ENCODE peak calls at places on chromosomes 12 and 14, in eight cellular contexts. M is sigmoid colon, J is GM12892, Z is H1, G is HCT116, L is stomach, U is prostate gland, H is breast epithelium. X is an unnamed sample.

GRCh38 chr12:26245175-26245942 is 50.0 kb downstream of the SSPN start:
- DNase-seq in M (no peak), J (no peak), Z (no peak), G (no peak), L (no peak), U (no peak), H (no peak), X (no peak)

GRCh38 chr14:38790916-38791315 is 312.1 kb downstream of the SEC23A start:
- DNase-seq in M (no peak), J (no peak), Z (no peak), G (no peak), L (no peak), U (no peak), H (no peak), X (no peak)

GRCh38 chr12:12983420-12984035 is 16.5 kb downstream of the HEBP1 start:
- DNase-seq in M (no peak), J (no peak), Z (no peak), G (peak), L (no peak), U (no peak), H (no peak), X (no peak)

GRCh38 chr12:121812320-121812871 is 8.6 kb downstream of the SETD1B start:
- DNase-seq in M (peak), J (peak), Z (no peak), G (no peak), L (peak), U (peak), H (peak), X (no peak)

GRCh38 chr14:96614528-96614927 is 112.3 kb downstream of the PAPOLA start:
- DNase-seq in M (no peak), J (no peak), Z (no peak), G (no peak), L (no peak), U (no peak), H (no peak), X (no peak)

GRCh38 chr14:105144666-105145380 is 23.8 kb downstream of the JAG2 start:
- DNase-seq in M (peak), J (no peak), Z (no peak), G (no peak), L (no peak), U (no peak), H (no peak), X (peak)

GRCh38 chr14:99242816-99243795 is 28.9 kb downstream of the BCL11B start:
- DNase-seq in M (no peak), J (no peak), Z (no peak), G (no peak), L (no peak), U (no peak), H (no peak), X (no peak)

GRCh38 chr14:99946652-99947489 is 118.4 kb upstream of the EVL start:
- DNase-seq in M (peak), J (peak), Z (no peak), G (no peak), L (peak), U (no peak), H (no peak), X (peak)

GRCh38 chr12:101929365-101930041 is 52.1 kb downstream of the DRAM1 start:
- DNase-seq in M (no peak), J (no peak), Z (no peak), G (no peak), L (no peak), U (no peak), H (no peak), X (no peak)

GRCh38 chr12:4278582-4278939 is 5.0 kb downstream of the CCND2 start:
- DNase-seq in M (peak), J (no peak), Z (no peak), G (no peak), L (no peak), U (no peak), H (no peak), X (no peak)

GRCh38 chr12:65248656-65249633 is 29.5 kb upstream of the MSRB3 start:
- DNase-seq in M (no peak), J (no peak), Z (no peak), G (peak), L (no peak), U (no peak), H (no peak), X (no peak)

GRCh38 chr12:108814462-108815211 is 42.7 kb downstream of the SSH1 start:
- DNase-seq in M (no peak), J (no peak), Z (no peak), G (no peak), L (no peak), U (peak), H (no peak), X (no peak)

GRCh38 chr12:45660330-45660729 is 69.2 kb upstream of the ARID2 start:
- DNase-seq in M (no peak), J (no peak), Z (no peak), G (peak), L (peak), U (no peak), H (no peak), X (no peak)

GRCh38 chr12:84638811-84639368 is 273.7 kb downstream of the SLC6A15 start:
- DNase-seq in M (no peak), J (no peak), Z (no peak), G (no peak), L (no peak), U (no peak), H (no peak), X (no peak)

GRCh38 chr12:111788178-111788654 is 21.5 kb downstream of the ALDH2 start:
- DNase-seq in M (peak), J (no peak), Z (no peak), G (no peak), L (peak), U (no peak), H (no peak), X (no peak)
- TF ChIP-seq POLR2AphosphoS5 in M (peak), J (no peak), Z (no peak), G (no peak), L (no peak), U (no peak), H (no peak), X (no peak)

GRCh38 chr14:60302663-60303062 is 53.6 kb downstream of the PPM1A start:
- DNase-seq in M (no peak), J (no peak), Z (no peak), G (no peak), L (no peak), U (no peak), H (no peak), X (no peak)
- TF ChIP-seq POLR2A in M (no peak), J (no peak), Z (no peak), G (no peak), L (no peak), U (no peak), H (no peak), X (no peak)

GRCh38 chr14:103719766-103720165 is 4.2 kb downstream of the ZFYVE21 start:
- DNase-seq in M (no peak), J (no peak), Z (no peak), G (no peak), L (no peak), U (no peak), H (no peak), X (no peak)

GRCh38 chr14:103724116-103724515 is 8.5 kb downstream of the ZFYVE21 start:
- DNase-seq in M (peak), J (no peak), Z (no peak), G (no peak), L (peak), U (no peak), H (no peak), X (no peak)

GRCh38 chr14:103723176-103724081 is 7.8 kb downstream of the ZFYVE21 start:
- DNase-seq in M (no peak), J (no peak), Z (no peak), G (no peak), L (no peak), U (no peak), H (no peak), X (no peak)

GRCh38 chr14:103718572-103718971 is 3.0 kb downstream of the ZFYVE21 start:
- DNase-seq in M (no peak), J (no peak), Z (no peak), G (no peak), L (no peak), U (no peak), H (no peak), X (no peak)

DNA sequence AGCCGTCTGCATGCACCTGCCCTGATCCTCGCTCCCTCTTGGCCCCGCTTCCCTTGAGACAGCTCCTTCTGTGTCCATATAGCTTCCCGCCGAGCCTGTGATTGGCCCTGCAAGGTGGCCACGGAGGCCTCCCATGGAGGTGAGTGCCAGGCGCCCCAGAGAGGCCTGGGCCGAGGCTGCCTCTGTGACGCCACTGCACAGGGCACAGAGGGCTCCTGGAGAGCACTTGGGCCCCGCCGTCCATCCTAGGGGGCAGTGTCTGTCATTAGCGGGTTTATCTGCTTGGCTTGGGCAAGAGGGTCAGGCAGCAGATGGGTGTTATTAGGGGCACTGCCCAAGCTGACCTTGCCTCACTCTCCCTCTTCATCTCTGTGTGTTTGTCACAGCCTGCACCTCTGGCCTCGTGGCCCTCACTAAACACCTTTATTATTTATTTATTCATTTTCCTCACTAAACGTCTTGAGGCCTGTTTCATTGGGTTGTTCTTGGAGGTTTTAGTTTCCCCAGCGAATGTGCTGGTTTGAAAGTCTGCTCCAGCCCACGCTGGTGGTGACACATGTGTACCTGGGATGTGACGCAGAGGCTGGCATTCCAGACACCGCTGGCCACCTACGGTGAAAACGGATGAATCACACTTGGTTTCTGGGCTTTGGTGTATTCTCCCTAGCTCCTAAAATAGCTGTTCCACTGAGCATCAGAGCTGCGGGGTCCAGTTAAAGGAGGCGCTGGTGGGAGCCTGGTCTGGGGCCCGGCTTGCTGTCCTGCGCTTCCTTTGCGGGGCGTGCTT is 5.9 kb downstream of the ZFYVE21 start:
- DNase-seq in M (no peak), J (no peak), Z (no peak), G (peak), L (no peak), U (no peak), H (no peak), X (no peak)
- TF ChIP-seq POLR2AphosphoS5 in M (no peak), J (no peak), Z (no peak), G (no peak), L (peak), U (no peak), H (no peak), X (no peak)

GRCh38 chr12:49273726-49274395 is 9.0 kb downstream of the TUBA1C start:
- DNase-seq in M (no peak), J (no peak), Z (no peak), G (no peak), L (no peak), U (no peak), H (no peak), X (no peak)

GRCh38 chr12:49274396-49275069 is 9.7 kb downstream of the TUBA1C start:
- DNase-seq in M (no peak), J (no peak), Z (no peak), G (no peak), L (no peak), U (no peak), H (no peak), X (no peak)

GRCh38 chr12:49277466-49277865 is 12.6 kb downstream of the TUBA1C start:
- DNase-seq in M (no peak), J (no peak), Z (no peak), G (no peak), L (no peak), U (no peak), H (no peak), X (no peak)

GRCh38 chr12:49276304-49277290 is 11.7 kb downstream of the TUBA1C start:
- DNase-seq in M (no peak), J (no peak), Z (no peak), G (no peak), L (no peak), U (no peak), H (no peak), X (no peak)

GRCh38 chr12:49272790-49273725 is 8.2 kb downstream of the TUBA1C start:
- DNase-seq in M (no peak), J (no peak), Z (no peak), G (no peak), L (no peak), U (no peak), H (no peak), X (no peak)
- TF ChIP-seq POLR2A in M (no peak), J (no peak), Z (no peak), G (no peak), L (no peak), U (no peak), H (no peak), X (no peak)

DNA sequence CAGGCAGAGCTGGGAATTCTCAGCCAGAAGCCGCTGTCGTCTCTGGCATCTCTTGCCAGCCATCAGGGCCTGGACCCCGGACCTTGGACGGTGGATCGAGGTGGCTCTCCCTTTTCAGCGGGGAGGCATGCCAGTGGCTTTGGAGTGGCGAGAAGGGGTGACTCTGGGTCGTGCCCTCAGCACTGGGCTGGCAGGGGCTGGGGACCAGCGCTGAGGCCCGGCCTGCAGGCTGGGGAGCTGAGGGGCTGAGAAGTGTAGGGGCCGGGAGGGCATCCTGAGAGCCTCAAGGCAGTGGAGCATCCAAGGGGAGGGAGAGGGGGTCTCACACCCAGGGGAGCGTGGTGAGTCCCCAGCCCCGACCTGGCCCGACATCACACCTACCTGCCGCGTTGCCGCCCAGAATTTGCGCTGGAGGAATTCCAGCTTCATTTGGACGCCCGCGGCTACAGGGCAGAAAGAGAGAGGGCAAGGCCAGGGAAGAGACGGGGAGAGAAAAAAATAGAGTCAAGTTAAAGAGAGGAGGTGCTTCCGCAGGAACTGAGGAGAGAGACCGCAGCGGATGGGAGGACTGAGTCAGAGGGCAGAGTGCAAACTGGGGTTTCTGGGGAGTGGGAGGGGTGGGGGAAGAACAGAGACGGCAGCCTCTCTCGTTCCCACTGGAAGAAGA is 9.0 kb upstream of the LRTM2 start:
- DNase-seq in M (no peak), J (no peak), Z (no peak), G (no peak), L (no peak), U (no peak), H (no peak), X (no peak)
- TF ChIP-seq POLR2AphosphoS5 in M (no peak), J (no peak), Z (no peak), G (no peak), L (no peak), U (no peak), H (no peak), X (no peak)

X was measured in GM12891.